ENCODE peak calls at places on chromosome 15, in nine cellular contexts. H is heart left ventricle, U is IMR-90, T is stomach, F is upper lobe of left lung, P is right lobe of liver, Y is body of pancreas, N is adrenal gland, M is GM12878. S is an unnamed sample.

GRCh38 chr15:89068325-89068784 is 19.9 kb upstream of the ABHD2 start:
- DNase-seq in H (no peak), U (peak; percentile 98), T (no peak), F (no peak), P (no peak), Y (no peak), N (no peak), M (peak; percentile 69), S (no peak)

GRCh38 chr15:68258684-68259083 is 18.9 kb upstream of the FEM1B start:
- DNase-seq in H (no peak), U (no peak), T (no peak), F (no peak), P (no peak), Y (no peak), N (no peak), M (no peak), S (no peak)

GRCh38 chr15:29131336-29132109 is 138.1 kb downstream of the NSMCE3 start:
- DNase-seq in H (peak; percentile 8), U (no peak), T (no peak), F (no peak), P (no peak), Y (no peak), N (no peak), M (no peak), S (no peak)

GRCh38 chr15:70358011-70358819 is 260.5 kb upstream of the TLE3 start:
- DNase-seq in H (peak; percentile 7), U (no peak), T (no peak), F (no peak), P (no peak), Y (no peak), N (no peak), M (no peak), S (no peak)

GRCh38 chr15:63192604-63193206 is 3.3 kb downstream of the RAB8B start:
- DNase-seq in H (no peak), U (no peak), T (no peak), F (no peak), P (no peak), Y (no peak), N (no peak), M (no peak), S (no peak)

GRCh38 chr15:92906038-92906437 is 5.9 kb downstream of the CHD2 start:
- DNase-seq in H (no peak), U (no peak), T (no peak), F (no peak), P (no peak), Y (no peak), N (no peak), M (no peak), S (peak; percentile 0)

GRCh38 chr15:71117906-71118305 is 2.6 kb downstream of the THSD4 start:
- DNase-seq in H (no peak), U (no peak), T (no peak), F (no peak), P (no peak), Y (no peak), N (no peak), M (no peak), S (no peak)

GRCh38 chr15:80856809-80857377 is 77.7 kb downstream of the CEMIP start:
- DNase-seq in H (peak; percentile 86), U (no peak), T (peak; percentile 70), F (no peak), P (peak; percentile 84), Y (peak; percentile 73), N (no peak), M (no peak), S (peak; percentile 74)

GRCh38 chr15:79779739-79780138 is 117.1 kb downstream of the MTHFS start:
- DNase-seq in H (no peak), U (no peak), T (no peak), F (no peak), P (no peak), Y (no peak), N (no peak), M (peak; percentile 34), S (no peak)

GRCh38 chr15:65833501-65834220 is 35.6 kb upstream of the RAB11A start:
- DNase-seq in H (peak; percentile 42), U (no peak), T (peak; percentile 43), F (no peak), P (peak; percentile 73), Y (peak; percentile 20), N (peak; percentile 47), M (no peak), S (no peak)

GRCh38 chr15:39248204-39248603 is 332.7 kb upstream of the THBS1 start:
- DNase-seq in H (peak; percentile 51), U (peak; percentile 88), T (no peak), F (no peak), P (no peak), Y (peak; percentile 38), N (no peak), M (no peak), S (no peak)

GRCh38 chr15:68312701-68313204 is 35.2 kb downstream of the FEM1B start:
- DNase-seq in H (no peak), U (peak; percentile 75), T (no peak), F (no peak), P (peak; percentile 31), Y (peak; percentile 4), N (peak; percentile 10), M (no peak), S (no peak)

GRCh38 chr15:31365655-31366127 is 39.1 kb downstream of the KLF13 start:
- DNase-seq in H (peak; percentile 98), U (peak; percentile 72), T (peak; percentile 97), F (peak; percentile 96), P (peak; percentile 95), Y (peak; percentile 96), N (peak; percentile 87), M (no peak), S (peak; percentile 94)

GRCh38 chr15:40125950-40126349 is 17.3 kb upstream of the BMF start:
- DNase-seq in H (no peak), U (no peak), T (no peak), F (no peak), P (no peak), Y (no peak), N (no peak), M (no peak), S (no peak)

GRCh38 chr15:88323468-88323867 is 66.9 kb upstream of the NTRK3 start:
- DNase-seq in H (no peak), U (no peak), T (no peak), F (no peak), P (no peak), Y (no peak), N (no peak), M (no peak), S (no peak)

GRCh38 chr15:77584201-77584600 is 48.5 kb downstream of the LINGO1 start:
- DNase-seq in H (no peak), U (no peak), T (no peak), F (no peak), P (no peak), Y (no peak), N (no peak), M (no peak), S (no peak)
- TF ChIP-seq CTCF in H (no peak), U (peak; percentile 16), T (no peak), F (no peak), P (no peak), Y (no peak), N (no peak), M (peak; percentile 19), S (no peak)

GRCh38 chr15:90231028-90232017 is 2.4 kb downstream of the CIB1 start:
- DNase-seq in H (no peak), U (no peak), T (peak; percentile 70), F (no peak), P (no peak), Y (peak; percentile 51), N (no peak), M (peak; percentile 32), S (peak; percentile 71)

GRCh38 chr15:90232196-90232595 is 1.5 kb downstream of the CIB1 start:
- DNase-seq in H (no peak), U (no peak), T (no peak), F (no peak), P (no peak), Y (peak; percentile 28), N (no peak), M (no peak), S (no peak)

GRCh38 chr15:90234519-90234988 is 545 bp downstream of the GDPGP1 start:
- DNase-seq in H (no peak), U (peak; percentile 12), T (no peak), F (no peak), P (no peak), Y (peak; percentile 30), N (no peak), M (no peak), S (no peak)

GRCh38 chr15:90232941-90233700 is 620 bp downstream of the CIB1 start:
- DNase-seq in H (peak; percentile 63), U (peak; percentile 26), T (peak; percentile 74), F (peak; percentile 92), P (peak; percentile 90), Y (peak; percentile 83), N (peak; percentile 69), M (no peak), S (peak; percentile 38)

GRCh38 chr15:90233701-90234518 is at the start of the genes CIB1 and GDPGP1:
- DNase-seq in H (peak; percentile 98), U (peak; percentile 95), T (peak; percentile 98), F (peak; percentile 98), P (peak; percentile 99), Y (peak; percentile 98), N (peak; percentile 98), M (peak; percentile 71), S (peak; percentile 98)
- TF ChIP-seq POLR2A in H (peak; percentile 21), U (peak; percentile 85), T (peak; percentile 33), F (no peak), P (peak; percentile 84), Y (peak; percentile 67), N (peak; percentile 87), M (peak; percentile 92), S (peak; percentile 84)

DNA sequence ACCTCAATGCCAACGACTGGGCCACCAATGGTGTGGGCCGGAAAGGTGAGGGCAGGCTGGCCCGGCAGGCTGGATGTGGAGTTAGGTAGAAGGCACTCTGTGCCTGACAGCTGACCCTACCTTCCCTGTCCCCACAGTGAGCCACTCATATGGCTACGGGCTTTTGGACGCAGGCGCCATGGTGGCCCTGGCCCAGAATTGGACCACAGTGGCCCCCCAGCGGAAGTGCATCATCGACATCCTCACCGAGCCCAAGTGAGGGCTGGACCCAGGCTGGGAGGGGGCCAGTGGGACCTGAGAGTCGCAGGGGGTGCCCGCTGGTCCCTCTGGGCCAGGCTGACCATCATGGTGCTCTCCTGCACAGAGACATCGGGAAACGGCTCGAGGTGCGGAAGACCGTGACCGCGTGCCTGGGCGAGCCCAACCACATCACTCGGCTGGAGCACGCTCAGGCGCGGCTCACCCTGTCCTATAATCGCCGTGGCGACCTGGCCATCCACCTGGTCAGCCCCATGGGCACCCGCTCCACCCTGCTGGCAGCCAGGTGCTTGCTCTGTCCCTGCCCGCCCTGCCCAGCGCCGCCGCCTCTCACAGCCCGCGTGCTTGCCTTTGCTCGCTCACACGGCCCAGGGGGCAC is 4.5 kb upstream of the FES start:
- DNase-seq in H (no peak), U (no peak), T (no peak), F (peak; percentile 84), P (peak; percentile 52), Y (no peak), N (no peak), M (no peak), S (no peak)
- H3K36me3 ChIP-seq in H (peaks cover 39% of the 10 kb centered on the region), U (peaks cover 62% of the 10 kb centered on the region), T (peaks cover 74% of the 10 kb centered on the region), F (peaks cover 42% of the 10 kb centered on the region), P (peaks cover 25% of the 10 kb centered on the region), Y (peaks cover 38% of the 10 kb centered on the region), N (no peaks in the 10 kb centered on the region), M (peaks cover 17% of the 10 kb centered on the region), S (peaks cover 61% of the 10 kb centered on the region)

DNA sequence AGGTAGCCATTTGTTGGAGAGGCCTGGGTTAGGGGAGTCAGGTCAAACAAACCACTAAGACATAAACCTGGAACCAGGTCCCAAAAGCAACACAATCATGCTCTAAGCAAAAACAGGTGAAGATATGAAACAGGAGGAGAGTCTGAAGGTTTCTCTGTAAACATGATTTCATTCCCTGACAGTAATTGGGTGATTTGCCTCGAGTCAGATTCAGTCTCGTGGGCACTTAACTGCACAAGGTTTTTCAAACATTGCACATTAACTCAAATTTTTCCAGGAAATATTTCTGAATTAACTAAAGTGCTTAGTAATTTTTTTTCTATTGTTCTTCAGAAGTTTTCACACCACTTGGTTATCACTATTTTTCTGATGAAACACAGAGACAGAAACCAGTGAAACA is 27.8 kb downstream of the RORA start:
- DNase-seq in H (no peak), U (no peak), T (no peak), F (no peak), P (no peak), Y (no peak), N (no peak), M (no peak), S (no peak)
- TF ChIP-seq CTCF in H (no peak), U (no peak), T (no peak), F (no peak), P (no peak), Y (no peak), N (no peak), M (no peak), S (no peak)